ENCODE peak calls at places on chromosomes 12 and 14, in six cellular contexts. F is fibroblast of the aortic adventitia, J is psoas muscle, A is mesothelial cell of epicardium, M is activated B cell treated with CpG ODN at 0.5 μM for 24 hours, P is stomach. S is an unnamed sample.

GRCh38 chr14:50620341-50620740 is 47.8 kb downstream of the SAV1 start:
- DNase-seq in P (no peak), M (no peak), J (no peak), A (no peak), F (no peak), S (no peak)

GRCh38 chr12:15011162-15011561 is 38.3 kb downstream of the PDE6H start:
- DNase-seq in F (no peak), M (no peak), P (no peak), J (no peak), A (no peak), S (no peak)

GRCh38 chr12:94459773-94460593 is at the start of gene CEP83:
- DNase-seq in J (peak), M (peak), A (peak), P (peak), F (peak), S (peak)

GRCh38 chr12:100867639-100868393 is 73.2 kb downstream of the ANO4 start:
- DNase-seq in J (no peak), P (no peak), F (no peak), M (no peak), A (no peak), S (no peak)

GRCh38 chr12:51672334-51672733 is 81.3 kb downstream of the SCN8A start:
- DNase-seq in A (no peak), M (no peak), P (no peak), F (peak), J (no peak), S (no peak)

GRCh38 chr12:19869413-19869812 is 430.1 kb downstream of the AEBP2 start:
- DNase-seq in M (no peak), J (no peak), P (no peak), A (no peak), F (peak), S (no peak)

GRCh38 chr14:24275524-24276139 is 4.2 kb upstream of the RABGGTA start:
- DNase-seq in J (peak), F (no peak), P (no peak), A (no peak), M (no peak), S (no peak)

GRCh38 chr14:33932033-33932432 is 18.8 kb downstream of the EGLN3 start:
- DNase-seq in F (no peak), M (no peak), J (no peak), A (no peak), P (no peak), S (no peak)

GRCh38 chr14:106087855-106088254 is 561.5 kb downstream of the TMEM121 start:
- DNase-seq in F (no peak), J (no peak), M (no peak), A (no peak), P (no peak), S (no peak)

GRCh38 chr12:112606611-112607366 is 184.8 kb upstream of the RPH3A start:
- DNase-seq in F (no peak), A (no peak), P (no peak), M (no peak), J (no peak), S (no peak)

GRCh38 chr14:87813691-87814090 is 179.3 kb downstream of the GALC start:
- DNase-seq in J (no peak), M (no peak), A (no peak), F (no peak), P (no peak), S (no peak)

GRCh38 chr12:75816892-75817291 is 214.7 kb downstream of the PHLDA1 start:
- DNase-seq in F (peak), M (no peak), P (no peak), A (no peak), J (no peak), S (no peak)

GRCh38 chr12:6532051-6532926 is 2.0 kb upstream of the GAPDH start:
- DNase-seq in F (peak), M (peak), J (peak), P (peak), A (no peak), S (peak)

GRCh38 chr12:90790747-90791146 is 164.2 kb downstream of the CCER1 start:
- DNase-seq in P (no peak), M (no peak), J (no peak), F (no peak), A (no peak), S (no peak)

GRCh38 chr12:78951746-78952532 is 87.4 kb downstream of the SYT1 start:
- DNase-seq in F (peak), A (no peak), M (no peak), J (no peak), P (no peak), S (no peak)

GRCh38 chr14:100384819-100385813 is 62.0 kb downstream of the SLC25A47 start:
- DNase-seq in A (no peak), P (no peak), M (no peak), F (peak), J (no peak), S (no peak)

GRCh38 chr14:99649219-99649618 is 4.3 kb downstream of the HHIPL1 start:
- DNase-seq in M (no peak), A (no peak), J (no peak), P (no peak), F (peak), S (no peak)

GRCh38 chr14:49364752-49365117 is 221.4 kb downstream of the RPS29 start:
- DNase-seq in J (no peak), P (no peak), M (no peak), F (no peak), A (no peak), S (no peak)

GRCh38 chr12:11553871-11554533 is 95.5 kb upstream of the ETV6 start:
- DNase-seq in J (no peak), A (no peak), P (peak), F (peak), M (no peak), S (no peak)

DNA sequence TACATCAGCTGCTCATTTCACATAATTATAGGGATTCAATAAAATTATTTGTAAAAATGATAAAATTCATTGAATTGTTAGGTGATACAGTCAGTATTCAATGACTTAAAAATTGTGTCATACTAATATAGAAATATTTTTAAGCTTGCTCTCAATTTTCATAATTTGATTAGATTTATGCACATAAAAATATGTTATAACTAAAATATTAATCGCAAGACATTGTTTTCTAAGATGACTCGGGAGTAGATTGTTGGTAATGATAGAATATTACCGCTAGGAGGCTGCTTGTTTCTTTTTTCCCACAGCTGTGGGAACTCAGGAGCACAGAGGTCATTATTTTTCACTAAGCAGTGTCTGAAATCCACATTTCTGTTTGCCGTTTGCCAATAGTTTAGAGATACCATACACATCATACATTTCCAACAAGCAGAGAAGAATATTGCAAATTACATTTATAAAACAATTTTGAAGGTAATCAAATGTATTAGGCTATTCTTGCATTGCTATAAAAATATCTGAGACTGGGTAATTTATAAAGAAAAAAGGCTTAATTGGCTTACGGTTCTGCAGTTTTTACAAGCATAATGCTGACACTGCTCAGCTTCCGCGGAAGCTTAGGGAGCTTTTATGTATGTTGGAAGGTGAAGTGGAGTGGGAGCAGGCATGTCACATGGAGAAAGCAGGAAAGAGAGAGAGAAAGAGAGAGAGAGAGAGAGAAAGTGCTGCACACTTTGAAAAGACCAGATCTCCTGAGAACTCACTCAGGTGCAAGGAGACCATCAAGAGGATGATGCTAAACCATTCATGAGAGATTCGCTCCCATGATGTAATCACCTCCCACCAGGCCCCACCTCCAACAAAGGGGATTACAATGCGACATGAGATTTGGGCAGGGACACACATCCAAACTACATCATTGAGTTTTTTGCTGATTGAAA is 9.2 kb downstream of the CD69 start:
- DNase-seq in F (peak), J (no peak), A (no peak), M (no peak), P (no peak), S (no peak)
- TF ChIP-seq CTCF in F (peak), J (peak), A (no peak), M (peak), P (no peak), S (peak)

GRCh38 chr12:27733052-27733656 is 22.5 kb downstream of the MRPS35 start:
- DNase-seq in F (peak), M (no peak), P (no peak), A (no peak), J (no peak), S (peak)

GRCh38 chr12:27733791-27734190 is 23.2 kb downstream of the MRPS35 start:
- DNase-seq in J (no peak), M (no peak), A (no peak), F (no peak), P (no peak), S (no peak)

GRCh38 chr12:27732281-27732680 is 21.6 kb downstream of the MRPS35 start:
- DNase-seq in P (peak), M (no peak), F (no peak), J (no peak), A (no peak), S (no peak)

DNA sequence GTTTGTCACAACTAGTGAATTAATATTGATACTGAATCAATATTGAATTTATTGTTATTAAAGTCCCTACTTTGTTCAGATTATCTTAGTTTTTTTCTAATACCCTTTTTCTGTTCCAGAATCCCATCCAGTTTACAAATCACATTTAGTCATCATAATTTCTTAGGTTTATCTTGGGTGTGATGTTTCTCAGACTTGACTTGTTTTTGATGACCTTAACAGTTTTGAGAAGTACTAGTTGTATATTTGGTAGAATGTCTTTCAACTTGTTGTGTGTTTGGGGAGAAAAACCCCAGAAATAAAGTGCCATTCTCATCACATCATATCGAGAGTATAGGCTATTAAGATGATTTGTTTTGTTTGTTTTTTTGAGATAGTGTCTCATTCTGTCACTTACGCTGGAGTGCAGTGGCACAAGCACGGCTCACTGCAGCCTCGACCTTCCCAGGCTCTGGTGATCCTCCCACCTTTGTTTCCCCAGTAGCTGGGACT is 19.5 kb downstream of the MRPS35 start:
- DNase-seq in A (no peak), P (no peak), J (no peak), F (no peak), M (no peak), S (no peak)
- TF ChIP-seq CTCF in A (no peak), P (no peak), J (no peak), F (no peak), M (no peak), S (no peak)

GRCh38 chr14:20698934-20699333 is 10.4 kb downstream of the ANG start:
- DNase-seq in M (no peak), J (no peak), P (no peak), F (no peak), A (no peak), S (no peak)

GRCh38 chr14:20697273-20698017 is 8.9 kb downstream of the ANG start:
- DNase-seq in J (no peak), M (peak), P (peak), A (peak), F (peak), S (peak)

GRCh38 chr14:20696776-20697175 is 8.2 kb downstream of the ANG start:
- DNase-seq in F (no peak), J (no peak), M (no peak), A (no peak), P (no peak), S (no peak)

GRCh38 chr14:20692111-20692751 is 3.7 kb downstream of the ANG start:
- DNase-seq in F (no peak), J (no peak), P (no peak), M (no peak), A (no peak), S (no peak)

GRCh38 chr14:20698018-20698329 is 9.4 kb downstream of the ANG start:
- DNase-seq in A (no peak), P (no peak), M (no peak), J (no peak), F (no peak), S (no peak)
- TF ChIP-seq CTCF in A (no peak), P (no peak), M (no peak), J (no peak), F (no peak), S (peak)

GRCh38 chr14:80636071-80636470 is 305.5 kb downstream of the CEP128 start:
- DNase-seq in A (no peak), P (no peak), M (no peak), F (no peak), J (no peak), S (no peak)
- TF ChIP-seq CTCF in A (peak), P (no peak), M (no peak), F (peak), J (no peak), S (no peak)